ENCODE peak calls at places on chromosomes 6 and 20, in six cellular contexts. Q, H, W, K, R and O are unnamed samples.

GRCh38 chr6:25428758-25429317 is 149.7 kb downstream of the CARMIL1 start:
- DNase-seq in Q (no peak), H (no peak), W (no peak), K (no peak), R (no peak), O (no peak)

GRCh38 chr6:160190974-160191373 is 67.6 kb downstream of the SLC22A2 start:
- DNase-seq in Q (peak), H (no peak), W (no peak), K (peak), R (no peak), O (no peak)

GRCh38 chr6:125136378-125136777 is 17.2 kb upstream of the TPD52L1 start:
- DNase-seq in Q (no peak), H (no peak), W (no peak), K (no peak), R (no peak), O (no peak)

GRCh38 chr6:113634352-113635163 is 222.6 kb upstream of the MARCKS start:
- DNase-seq in Q (no peak), H (peak), W (no peak), K (no peak), R (no peak), O (no peak)

GRCh38 chr20:14700641-14700965 is 363.2 kb upstream of the FLRT3 start:
- DNase-seq in Q (peak), H (peak), W (no peak), K (no peak), R (no peak), O (no peak)

GRCh38 chr6:72826033-72826432 is 204.2 kb downstream of the KCNQ5 start:
- DNase-seq in Q (no peak), H (peak), W (no peak), K (no peak), R (no peak), O (no peak)

GRCh38 chr6:147201885-147202515 is 2.2 kb upstream of the STXBP5 start:
- DNase-seq in Q (peak), H (peak), W (peak), K (peak), R (peak), O (peak)

GRCh38 chr6:30443657-30444450 is 45.5 kb upstream of the HLA-E start:
- DNase-seq in Q (peak), H (peak), W (peak), K (no peak), R (no peak), O (no peak)

GRCh38 chr6:167699141-167700036 is 127.3 kb upstream of the AFDN start:
- DNase-seq in Q (peak), H (no peak), W (no peak), K (no peak), R (no peak), O (no peak)

GRCh38 chr6:16717275-16717942 is 43.9 kb downstream of the ATXN1 start:
- DNase-seq in Q (no peak), H (no peak), W (peak), K (no peak), R (no peak), O (no peak)

DNA sequence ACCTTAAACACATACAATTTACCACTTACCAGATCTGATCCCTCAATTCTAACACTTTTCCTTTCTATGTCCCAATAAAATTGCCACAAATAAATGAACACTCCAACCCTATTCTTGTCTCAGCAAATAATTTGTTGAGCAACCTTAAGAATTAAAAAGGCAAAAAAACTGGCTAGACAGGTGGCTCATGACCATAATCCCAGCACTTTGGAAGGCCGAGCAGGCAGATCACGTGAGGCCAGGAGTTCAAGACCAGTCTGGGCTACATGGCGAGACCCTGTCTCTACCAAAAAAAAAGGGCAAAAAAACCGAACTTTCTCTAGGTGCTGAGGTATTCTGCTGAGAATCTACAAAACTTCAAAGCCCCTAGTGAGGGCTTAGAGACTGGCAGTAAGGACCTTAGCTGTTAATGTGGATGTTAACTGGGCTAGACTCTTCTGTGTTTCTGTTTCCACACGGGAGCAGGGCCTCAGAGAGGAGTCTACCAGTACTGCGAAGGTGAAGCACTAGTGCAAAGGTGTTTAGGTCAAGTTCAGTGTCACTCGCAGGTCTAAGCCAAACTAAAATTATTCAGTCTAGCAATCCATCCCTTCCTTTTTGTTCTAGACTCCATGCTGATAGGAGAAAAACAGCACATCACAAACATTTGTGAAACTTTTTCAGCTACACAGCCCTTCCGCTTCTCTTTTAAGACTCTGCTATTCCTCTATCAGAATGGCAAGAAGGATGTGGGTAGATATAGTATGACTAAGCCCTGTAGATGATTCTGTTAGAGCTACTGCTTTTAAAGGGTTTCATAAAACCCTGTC is 2.6 kb downstream of the FASTKD5 start:
- DNase-seq in Q (no peak), H (no peak), W (no peak), K (no peak), R (no peak), O (no peak)
- H3K4me3 ChIP-seq in Q (no peak), H (no peak), W (no peak), K (peak), R (peak), O (no peak)

GRCh38 chr20:46011631-46012482 is 3.1 kb downstream of the MMP9 start:
- DNase-seq in Q (no peak), H (no peak), W (peak), K (peak), R (peak), O (peak)
- TF ChIP-seq CTCF in Q (peak), H (peak), W (peak), K (peak), R (peak), O (peak)

DNA sequence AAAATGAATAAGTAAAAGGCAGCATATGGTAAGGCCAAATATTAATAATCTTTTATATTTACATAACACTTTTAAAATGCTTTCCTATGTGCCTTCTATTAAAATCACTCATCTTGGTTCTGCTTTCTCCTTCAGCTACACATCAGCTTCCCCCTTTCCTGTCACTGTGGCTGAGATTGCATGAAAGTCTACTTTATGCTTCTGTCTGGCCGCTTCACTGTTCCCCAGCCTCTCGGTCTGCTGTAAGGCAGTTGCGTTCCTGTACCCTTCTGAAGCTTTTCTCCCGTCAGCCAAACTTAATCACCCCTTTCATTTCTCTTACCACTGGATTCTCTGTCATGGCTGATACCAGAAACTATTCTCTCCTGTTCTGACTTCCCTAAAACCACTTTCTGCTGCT is 34.6 kb downstream of the SOX4 start:
- DNase-seq in Q (no peak), H (no peak), W (no peak), K (no peak), R (no peak), O (no peak)
- H2AFZ ChIP-seq in Q (no peak), H (peak), W (peak), K (no peak), R (no peak), O (no peak)

GRCh38 chr6:109048670-109049415 is 45.8 kb downstream of the SESN1 start:
- DNase-seq in Q (no peak), H (no peak), W (no peak), K (no peak), R (no peak), O (no peak)
- H3K4me3 ChIP-seq in Q (no peak), H (no peak), W (no peak), K (no peak), R (no peak), O (no peak)

GRCh38 chr6:127102859-127103258 is 15.6 kb upstream of the RSPO3 start:
- DNase-seq in Q (no peak), H (no peak), W (no peak), K (no peak), R (no peak), O (no peak)

GRCh38 chr6:127102299-127102698 is 16.2 kb upstream of the RSPO3 start:
- DNase-seq in Q (peak), H (peak), W (no peak), K (no peak), R (no peak), O (no peak)

GRCh38 chr6:127103482-127103881 is 15.0 kb upstream of the RSPO3 start:
- DNase-seq in Q (no peak), H (no peak), W (no peak), K (no peak), R (no peak), O (no peak)

GRCh38 chr6:127096167-127096566 is 22.3 kb upstream of the RSPO3 start:
- DNase-seq in Q (no peak), H (no peak), W (no peak), K (no peak), R (no peak), O (peak)

GRCh38 chr6:127100510-127101140 is 17.8 kb upstream of the RSPO3 start:
- DNase-seq in Q (no peak), H (no peak), W (no peak), K (no peak), R (no peak), O (no peak)
- TF ChIP-seq CTCF in Q (peak), H (peak), W (peak), K (peak), R (no peak), O (peak)

GRCh38 chr20:43752051-43752360 is 25.2 kb upstream of the GTSF1L start:
- DNase-seq in Q (no peak), H (no peak), W (no peak), K (no peak), R (no peak), O (no peak)
- H2AFZ ChIP-seq in Q (no peak), H (peak), W (no peak), K (no peak), R (no peak), O (no peak)

DNA sequence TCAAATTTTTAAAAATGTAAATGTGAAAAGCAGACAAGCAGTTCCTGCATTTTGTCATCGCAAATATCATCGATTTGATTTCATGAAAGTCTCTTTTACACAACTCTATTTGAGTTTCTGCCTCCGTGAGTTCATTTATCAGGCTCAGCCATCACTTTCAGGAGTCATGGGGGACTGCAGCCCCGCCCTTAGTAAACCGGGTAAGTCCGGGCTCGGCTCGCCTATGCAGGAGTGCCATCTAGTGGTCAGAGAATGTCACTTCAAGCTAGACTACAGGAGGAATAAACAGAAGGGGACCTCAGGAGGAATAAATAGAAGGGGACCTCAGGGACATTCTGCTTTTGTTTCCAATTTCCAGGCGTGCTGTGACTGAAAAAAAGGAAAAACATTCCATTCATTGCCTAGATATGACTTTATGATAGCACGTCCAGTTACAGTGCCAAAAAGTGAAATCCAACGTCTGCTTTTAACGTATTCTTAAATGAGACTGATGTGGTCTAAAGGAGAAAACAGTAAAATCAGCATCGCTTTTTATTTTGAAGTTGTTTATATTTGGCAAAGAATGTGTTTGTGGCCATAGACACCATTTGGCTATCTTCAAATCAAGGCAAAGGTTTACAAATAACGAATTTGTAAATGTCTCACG is 333.9 kb downstream of the HACE1 start:
- DNase-seq in Q (peak), H (peak), W (peak), K (peak), R (peak), O (peak)
- H3K4me3 ChIP-seq in Q (no peak), H (peak), W (no peak), K (no peak), R (no peak), O (no peak)